ENCODE peak calls at places on chromosomes 5 and 9, in nine cellular contexts. S is GM13977, R is GM20000, U is epithelial cell of esophagus, Y is neural crest cell, G is thoracic aorta, M is tibial artery, I is astrocyte, C is type B pancreatic cell. E is an unnamed sample.
A peak's percentile ranks its signal among the peaks of the same experiment; 100 is the strongest.

GRCh38 chr5:78779771-78780616 is 131.4 kb upstream of the LHFPL2 start:
- DNase-seq in U (peak; percentile 88), S (no peak), R (no peak), C (no peak), I (peak; percentile 97), G (no peak), M (no peak), Y (no peak), E (peak; percentile 66)

GRCh38 chr5:75611324-75612210 is at the start of gene ANKDD1B:
- DNase-seq in U (peak; percentile 59), Y (peak; percentile 41), I (peak; percentile 55), R (peak; percentile 41), C (peak; percentile 69), S (peak; percentile 43), G (no peak), M (peak; percentile 68), E (peak; percentile 60)

GRCh38 chr9:98971168-98971914 is 27.6 kb downstream of the COL15A1 start:
- DNase-seq in I (peak; percentile 66), Y (peak; percentile 34), G (no peak), S (no peak), M (peak; percentile 77), C (no peak), U (peak; percentile 44), R (no peak), E (peak; percentile 75)

GRCh38 chr9:136614967-136615623 is 47.6 kb upstream of the EGFL7 start:
- DNase-seq in Y (no peak), G (no peak), U (peak; percentile 49), R (no peak), S (no peak), I (no peak), M (no peak), C (no peak), E (no peak)

GRCh38 chr9:116958886-116959285 is 271.8 kb downstream of the TRIM32 start:
- DNase-seq in Y (no peak), M (no peak), S (no peak), R (no peak), C (no peak), G (no peak), I (no peak), U (no peak), E (no peak)

GRCh38 chr9:130078547-130078946 is 24.8 kb downstream of the GPR107 start:
- DNase-seq in R (no peak), C (no peak), Y (no peak), I (no peak), S (no peak), G (no peak), U (no peak), M (no peak), E (no peak)

GRCh38 chr9:127316586-127317383 is 52.2 kb downstream of the GARNL3 start:
- DNase-seq in R (no peak), S (no peak), U (peak; percentile 37), G (no peak), M (no peak), I (peak; percentile 19), C (no peak), Y (no peak), E (no peak)

GRCh38 chr9:84839538-84839937 is 170.0 kb downstream of the NTRK2 start:
- DNase-seq in I (peak; percentile 74), C (no peak), S (no peak), G (no peak), R (no peak), M (no peak), Y (no peak), U (peak; percentile 60), E (peak; percentile 30)

GRCh38 chr9:85647571-85647970 is 94.2 kb downstream of the AGTPBP1 start:
- DNase-seq in S (peak; percentile 6), G (no peak), U (no peak), I (no peak), C (no peak), M (no peak), Y (no peak), R (peak; percentile 10), E (no peak)

GRCh38 chr5:138408023-138408422 is 30.8 kb upstream of the REEP2 start:
- DNase-seq in G (no peak), M (no peak), R (peak; percentile 52), Y (no peak), C (no peak), S (peak; percentile 59), I (no peak), U (peak; percentile 8), E (no peak)

GRCh38 chr5:129852747-129853352 is 51.4 kb upstream of the CHSY3 start:
- DNase-seq in I (peak; percentile 34), U (peak; percentile 77), M (peak; percentile 70), R (peak; percentile 46), S (peak; percentile 9), Y (peak; percentile 90), G (peak; percentile 21), C (peak; percentile 77), E (peak; percentile 74)

GRCh38 chr5:133259199-133259997 is 207.6 kb downstream of the HSPA4 start:
- DNase-seq in C (no peak), I (no peak), Y (no peak), U (no peak), S (no peak), R (no peak), G (no peak), M (no peak), E (no peak)

GRCh38 chr5:147481857-147482256 is 28.0 kb downstream of the DPYSL3 start:
- DNase-seq in M (no peak), C (no peak), R (peak; percentile 17), I (peak; percentile 85), G (no peak), Y (no peak), S (peak; percentile 44), U (peak; percentile 48), E (peak; percentile 24)

GRCh38 chr5:39194466-39195136 is 24.8 kb downstream of the FYB1 start:
- DNase-seq in I (peak; percentile 60), C (no peak), U (peak; percentile 99), G (no peak), M (no peak), R (no peak), Y (no peak), S (no peak), E (peak; percentile 95)

DNA sequence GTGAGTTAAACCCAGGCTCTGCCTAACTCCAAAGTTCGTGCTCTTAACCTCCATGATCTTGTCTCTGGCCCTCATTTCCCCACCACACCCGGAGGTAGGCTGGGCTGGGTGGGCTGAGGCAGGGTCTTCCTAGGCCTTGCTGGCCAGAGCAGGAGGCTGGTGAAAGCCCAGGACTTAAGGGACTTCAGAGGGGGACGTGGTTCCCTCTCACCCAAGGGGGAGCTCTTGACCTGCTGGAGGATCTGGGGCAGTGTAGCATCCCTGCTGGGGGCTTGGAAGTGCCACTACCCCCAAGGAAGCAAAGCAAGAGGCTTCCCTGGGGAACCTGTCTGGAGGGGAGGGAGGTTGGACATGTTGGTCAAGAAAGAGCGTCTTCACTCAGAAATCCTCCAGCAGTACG is 14.7 kb downstream of the PITX1 start:
- DNase-seq in Y (no peak), R (no peak), G (no peak), I (no peak), S (no peak), U (no peak), M (peak; percentile 51), C (no peak), E (no peak)
- TF ChIP-seq CTCF in Y (no peak), R (no peak), G (no peak), I (no peak), S (no peak), U (no peak), M (no peak), C (no peak), E (no peak)

DNA sequence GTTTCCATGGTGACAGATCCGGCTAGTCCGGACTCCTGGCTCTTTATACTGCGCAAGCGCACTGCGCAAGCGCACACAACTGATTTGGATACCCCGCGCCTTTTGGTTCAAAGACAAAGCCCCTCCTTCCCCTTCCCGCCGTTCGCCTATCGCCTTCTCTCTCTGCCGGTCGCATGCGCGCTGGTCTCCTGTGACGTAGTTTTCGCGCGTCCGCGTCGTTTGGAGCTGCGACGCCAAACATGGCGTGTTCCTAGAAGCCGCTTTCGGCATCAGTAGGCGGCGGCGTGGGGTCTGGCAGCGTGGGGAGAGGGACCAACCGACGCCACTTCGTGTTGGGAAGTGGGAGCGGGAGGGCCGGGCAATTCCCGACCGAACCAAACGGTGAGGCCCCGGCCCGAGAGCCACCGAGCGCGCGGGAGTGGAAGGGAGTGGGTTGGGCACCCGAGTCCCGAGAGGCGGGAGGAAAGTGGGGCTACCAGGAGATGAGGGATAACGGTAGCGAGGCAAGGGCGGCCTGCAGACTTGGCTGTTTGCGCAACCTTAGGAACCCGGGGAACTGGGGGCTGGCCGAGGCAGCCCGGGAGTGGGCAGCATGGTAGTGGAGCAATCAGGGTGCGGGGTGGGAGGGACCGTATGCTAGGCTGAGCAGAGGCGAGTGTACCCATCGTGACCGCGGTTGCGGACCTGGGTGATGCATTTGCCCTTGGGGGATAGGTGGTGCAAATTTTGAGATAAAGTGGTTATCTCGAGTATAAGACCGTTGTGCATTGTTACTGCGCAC is at the start of gene IPO11:
- DNase-seq in S (peak; percentile 95), M (peak; percentile 99), C (peak; percentile 98), R (peak; percentile 94), G (peak; percentile 89), U (peak; percentile 99), I (peak; percentile 93), Y (peak; percentile 96), E (peak; percentile 99)
- TF ChIP-seq CTCF in S (no peak), M (no peak), C (no peak), R (no peak), G (no peak), U (no peak), I (no peak), Y (no peak), E (no peak)

DNA sequence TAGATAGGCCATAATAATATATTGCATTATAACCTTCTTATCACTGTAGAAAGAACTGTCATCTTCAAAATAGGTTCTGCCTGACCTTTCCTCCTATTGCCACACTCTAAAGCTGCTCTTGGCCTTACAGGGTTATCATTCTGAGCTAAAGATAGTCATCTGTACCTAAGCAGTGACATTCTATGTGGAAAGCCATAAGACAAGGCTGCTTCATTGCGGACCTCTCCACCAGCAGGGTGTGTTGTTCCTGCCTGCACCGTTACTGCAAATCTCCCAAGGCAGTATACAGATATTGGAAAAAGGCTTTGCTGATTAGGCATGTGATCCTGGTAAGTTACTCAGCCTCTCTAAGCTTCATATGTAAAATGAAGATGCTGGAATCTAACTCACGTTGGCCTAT is 8.1 kb downstream of the ZNF622 start:
- DNase-seq in I (no peak), Y (no peak), M (no peak), U (no peak), S (no peak), R (no peak), C (no peak), G (no peak), E (no peak)
- TF ChIP-seq CTCF in I (no peak), Y (peak; percentile 14), M (no peak), U (peak; percentile 14), S (no peak), R (no peak), C (no peak), G (no peak), E (peak; percentile 44)

GRCh38 chr9:100489836-100490235 is 16.9 kb downstream of the TMEFF1 start:
- DNase-seq in U (no peak), M (no peak), Y (no peak), C (no peak), S (no peak), R (no peak), G (no peak), I (no peak), E (no peak)

GRCh38 chr9:100488171-100488570 is 15.2 kb downstream of the TMEFF1 start:
- DNase-seq in U (no peak), M (no peak), G (no peak), S (no peak), Y (no peak), I (no peak), R (no peak), C (no peak), E (no peak)

GRCh38 chr9:100498592-100498991 is 25.6 kb downstream of the TMEFF1 start:
- DNase-seq in C (no peak), Y (no peak), I (peak; percentile 15), G (no peak), R (no peak), U (peak; percentile 41), S (no peak), M (no peak), E (no peak)

GRCh38 chr9:100492952-100493351 is 20.0 kb downstream of the TMEFF1 start:
- DNase-seq in U (no peak), R (no peak), I (peak; percentile 30), M (no peak), G (no peak), S (no peak), C (no peak), Y (no peak), E (no peak)
- TF ChIP-seq CTCF in U (no peak), R (no peak), I (peak; percentile 13), M (no peak), G (no peak), S (no peak), C (no peak), Y (no peak), E (peak; percentile 56)